ENCODE peak calls at places on chromosomes 12 and 14, in five cellular contexts. W is K562, I is WTC11, A is foreskin fibroblast, E is AG10803. M is an unnamed sample.

GRCh38 chr14:35821546-35822411 is 4.4 kb upstream of the BRMS1L start:
- DNase-seq in W (peak), I (no peak), A (no peak), E (peak), M (no peak)

GRCh38 chr12:14892726-14893442 is 7.2 kb upstream of the MGP start:
- DNase-seq in W (no peak), I (no peak), A (peak), E (no peak), M (peak)

GRCh38 chr14:50607181-50607580 is 47.2 kb downstream of the ATL1 start:
- DNase-seq in W (no peak), I (no peak), A (peak), E (peak), M (no peak)

GRCh38 chr12:4214912-4215861 is 58.4 kb upstream of the CCND2 start:
- DNase-seq in W (peak), I (no peak), A (no peak), E (no peak), M (no peak)

GRCh38 chr14:75445958-75446357 is 18.1 kb downstream of the JDP2 start:
- DNase-seq in W (no peak), I (no peak), A (no peak), E (no peak), M (no peak)

GRCh38 chr14:62162998-62163589 is 400.9 kb downstream of the SNAPC1 start:
- DNase-seq in W (peak), I (peak), A (peak), E (peak), M (no peak)

GRCh38 chr12:94725375-94726168 is 75.2 kb upstream of the TMCC3 start:
- DNase-seq in W (peak), I (peak), A (peak), E (peak), M (no peak)

GRCh38 chr12:79424109-79424721 is 266.5 kb downstream of the PAWR start:
- DNase-seq in W (no peak), I (no peak), A (peak), E (peak), M (no peak)

GRCh38 chr14:97331058-97331457 is 533.9 kb downstream of the VRK1 start:
- DNase-seq in W (no peak), I (no peak), A (no peak), E (no peak), M (no peak)

GRCh38 chr14:61642246-61642982 is 52.9 kb upstream of the HIF1A start:
- DNase-seq in W (no peak), I (no peak), A (peak), E (peak), M (no peak)

GRCh38 chr12:58639323-58639934 is 280.9 kb downstream of the LRIG3 start:
- DNase-seq in W (no peak), I (no peak), A (peak), E (no peak), M (no peak)

GRCh38 chr12:78229491-78230209 is 399.0 kb downstream of the NAV3 start:
- DNase-seq in W (peak), I (peak), A (peak), E (peak), M (no peak)

GRCh38 chr12:131911851-131912525 is 17.1 kb upstream of the PUS1 start:
- DNase-seq in W (no peak), I (no peak), A (no peak), E (no peak), M (no peak)

GRCh38 chr12:116202940-116203339 is 74.6 kb downstream of the MED13L start:
- DNase-seq in W (no peak), I (no peak), A (peak), E (peak), M (no peak)

GRCh38 chr12:11500861-11501230 is 105.5 kb upstream of the PRB2 start:
- DNase-seq in W (no peak), I (no peak), A (no peak), E (no peak), M (no peak)

GRCh38 chr12:15629108-15629507 is 160.1 kb downstream of the EPS8 start:
- DNase-seq in W (no peak), I (no peak), A (peak), E (peak), M (peak)

GRCh38 chr14:95308073-95308472 is 11.6 kb downstream of the CLMN start:
- DNase-seq in W (no peak), I (no peak), A (no peak), E (no peak), M (no peak)

GRCh38 chr12:76337583-76337982 is 10.6 kb downstream of the BBS10 start:
- DNase-seq in W (no peak), I (no peak), A (peak), E (peak), M (no peak)

GRCh38 chr12:21502872-21503271 is 1.3 kb downstream of the GOLT1B start:
- DNase-seq in W (no peak), I (no peak), A (no peak), E (no peak), M (no peak)

GRCh38 chr12:69120331-69120730 is 119.0 kb upstream of the CPSF6 start:
- DNase-seq in W (no peak), I (no peak), A (no peak), E (no peak), M (no peak)

GRCh38 chr12:105459760-105460325 is 129.4 kb downstream of the C12orf75 start:
- DNase-seq in W (no peak), I (no peak), A (no peak), E (no peak), M (no peak)

GRCh38 chr14:70808023-70808401 is 1.3 kb downstream of the MAP3K9 start:
- DNase-seq in W (no peak), I (peak), A (no peak), E (no peak), M (no peak)

GRCh38 chr12:63766498-63766897 is 13.2 kb upstream of the RXYLT1 start:
- DNase-seq in W (no peak), I (no peak), A (no peak), E (no peak), M (no peak)

GRCh38 chr14:76894308-76894707 is 68.1 kb downstream of the LRRC74A start:
- DNase-seq in W (peak), I (no peak), A (no peak), E (no peak), M (no peak)

GRCh38 chr12:68769941-68770340 is 24.0 kb downstream of the SLC35E3 start:
- DNase-seq in W (no peak), I (no peak), A (no peak), E (no peak), M (no peak)

GRCh38 chr12:87238466-87238865 is 790.7 kb downstream of the C12orf50 start:
- DNase-seq in W (no peak), I (no peak), A (no peak), E (no peak), M (no peak)

GRCh38 chr12:13941258-13942249 is 39.8 kb downstream of the GRIN2B start:
- DNase-seq in W (peak), I (peak), A (peak), E (peak), M (no peak)

GRCh38 chr12:122137681-122138080 is 36.3 kb downstream of the IL31 start:
- DNase-seq in W (peak), I (peak), A (no peak), E (no peak), M (no peak)

GRCh38 chr12:28606967-28607557 is 416.8 kb downstream of the CCDC91 start:
- DNase-seq in W (no peak), I (no peak), A (no peak), E (no peak), M (no peak)

GRCh38 chr12:88227263-88227662 is 85.2 kb downstream of the TMTC3 start:
- DNase-seq in W (no peak), I (no peak), A (no peak), E (no peak), M (no peak)

GRCh38 chr14:73729556-73730265 is 15.5 kb upstream of the PNMA1 start:
- DNase-seq in W (no peak), I (no peak), A (no peak), E (no peak), M (no peak)

GRCh38 chr14:36553650-36554260 is 28.7 kb downstream of the NKX2-8 start:
- DNase-seq in W (peak), I (no peak), A (peak), E (peak), M (no peak)

GRCh38 chr12:27018071-27018470 is 3.9 kb upstream of the TM7SF3 start:
- DNase-seq in W (no peak), I (no peak), A (no peak), E (no peak), M (no peak)

GRCh38 chr12:27013606-27014084 is 539 bp downstream of the TM7SF3 start:
- DNase-seq in W (peak), I (no peak), A (peak), E (peak), M (no peak)

GRCh38 chr12:27014085-27014858 is at the start of gene TM7SF3:
- DNase-seq in W (peak), I (peak), A (peak), E (peak), M (peak)

GRCh38 chr12:27014859-27015729 is 910 bp upstream of the TM7SF3 start:
- DNase-seq in W (no peak), I (no peak), A (no peak), E (no peak), M (no peak)

DNA sequence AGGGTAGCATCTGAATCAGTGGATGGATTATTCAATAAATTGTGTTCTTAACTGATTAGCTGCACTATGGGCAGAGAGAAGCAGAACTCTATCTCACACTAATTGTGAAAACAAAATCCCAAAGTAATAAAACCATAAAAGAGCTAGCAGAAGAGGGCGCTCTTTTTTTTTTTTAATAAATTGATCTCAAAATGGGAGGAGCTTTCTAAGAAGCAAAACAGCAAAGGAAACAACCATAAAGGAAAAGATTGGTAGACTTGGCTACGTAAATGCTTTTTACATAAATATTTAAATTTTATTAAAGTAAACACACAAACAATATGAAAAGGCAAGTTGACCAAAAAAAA is 1.5 kb upstream of the TM7SF3 start:
- DNase-seq in W (peak), I (no peak), A (peak), E (peak), M (no peak)
- TF ChIP-seq CTCF in W (no peak), I (no peak), A (peak), E (peak), M (no peak)

DNA sequence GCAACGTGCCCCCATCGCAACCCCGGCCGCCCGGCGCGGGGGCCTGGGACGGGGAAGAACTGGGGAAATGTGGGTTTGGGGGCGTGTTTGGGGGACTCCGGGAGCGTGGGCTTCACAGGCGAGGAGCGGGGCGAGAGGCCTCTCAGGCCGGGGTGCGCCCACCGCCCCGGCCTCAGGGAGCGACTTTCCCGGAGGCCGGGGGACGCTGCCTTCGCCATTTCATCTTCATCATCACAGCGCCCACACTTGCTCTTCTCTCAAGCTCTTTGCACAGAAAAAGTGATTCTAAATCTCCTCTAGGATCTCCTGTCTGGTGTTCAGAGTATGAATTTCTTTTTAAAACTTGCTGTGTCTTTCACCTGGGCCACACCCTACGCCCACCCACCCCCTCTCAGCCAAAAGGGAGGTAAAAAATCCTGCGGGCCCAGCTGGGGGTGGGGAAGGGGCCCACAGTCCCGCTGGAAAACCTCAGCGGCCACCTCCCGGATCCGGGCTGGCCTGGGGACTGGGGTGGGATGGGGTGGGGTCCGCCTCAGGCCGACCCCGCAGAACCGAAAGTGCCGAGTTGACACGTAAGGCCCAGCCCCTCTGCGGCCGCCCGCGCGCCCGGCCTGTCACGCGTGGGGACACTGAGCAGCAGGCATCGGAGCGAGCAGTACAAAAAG is 7.4 kb downstream of the CDKN1B start:
- DNase-seq in W (peak), I (no peak), A (no peak), E (no peak), M (no peak)
- TF ChIP-seq CTCF in W (no peak), I (no peak), A (no peak), E (no peak), M (no peak)

DNA sequence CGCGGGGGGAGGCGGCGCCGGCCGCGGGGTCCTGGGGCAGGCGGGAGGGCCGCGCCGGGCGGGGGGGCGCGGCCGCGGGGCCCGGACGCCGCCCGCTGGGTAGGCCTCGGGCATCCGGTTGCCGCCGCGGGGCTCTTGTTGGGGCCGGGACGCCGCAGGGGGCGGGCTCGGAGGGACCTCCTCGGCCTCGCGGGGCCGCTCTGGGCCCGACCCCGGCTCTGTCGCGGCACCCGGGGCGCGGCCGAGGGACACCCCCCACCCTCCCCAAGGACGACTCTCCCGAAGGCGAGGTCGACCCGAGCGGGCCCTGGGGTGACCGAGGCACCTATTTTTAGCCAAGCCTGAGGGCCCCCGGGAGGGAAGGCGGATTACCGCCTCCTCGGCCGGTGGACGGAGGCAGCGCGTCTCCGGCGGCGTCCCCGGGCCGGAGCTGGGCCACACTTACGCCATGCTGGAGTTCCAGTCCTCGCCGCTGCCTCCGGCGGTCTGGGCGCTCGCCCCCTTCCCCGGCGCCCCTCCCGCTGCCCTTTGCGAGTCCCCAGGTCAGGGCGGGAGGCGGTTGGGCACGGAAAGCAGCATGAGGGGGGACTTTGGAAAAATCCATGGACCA is 499 bp downstream of the KTN1 start:
- DNase-seq in W (peak), I (peak), A (no peak), E (peak), M (no peak)
- TF ChIP-seq CTCF in W (no peak), I (no peak), A (no peak), E (no peak), M (peak)

DNA sequence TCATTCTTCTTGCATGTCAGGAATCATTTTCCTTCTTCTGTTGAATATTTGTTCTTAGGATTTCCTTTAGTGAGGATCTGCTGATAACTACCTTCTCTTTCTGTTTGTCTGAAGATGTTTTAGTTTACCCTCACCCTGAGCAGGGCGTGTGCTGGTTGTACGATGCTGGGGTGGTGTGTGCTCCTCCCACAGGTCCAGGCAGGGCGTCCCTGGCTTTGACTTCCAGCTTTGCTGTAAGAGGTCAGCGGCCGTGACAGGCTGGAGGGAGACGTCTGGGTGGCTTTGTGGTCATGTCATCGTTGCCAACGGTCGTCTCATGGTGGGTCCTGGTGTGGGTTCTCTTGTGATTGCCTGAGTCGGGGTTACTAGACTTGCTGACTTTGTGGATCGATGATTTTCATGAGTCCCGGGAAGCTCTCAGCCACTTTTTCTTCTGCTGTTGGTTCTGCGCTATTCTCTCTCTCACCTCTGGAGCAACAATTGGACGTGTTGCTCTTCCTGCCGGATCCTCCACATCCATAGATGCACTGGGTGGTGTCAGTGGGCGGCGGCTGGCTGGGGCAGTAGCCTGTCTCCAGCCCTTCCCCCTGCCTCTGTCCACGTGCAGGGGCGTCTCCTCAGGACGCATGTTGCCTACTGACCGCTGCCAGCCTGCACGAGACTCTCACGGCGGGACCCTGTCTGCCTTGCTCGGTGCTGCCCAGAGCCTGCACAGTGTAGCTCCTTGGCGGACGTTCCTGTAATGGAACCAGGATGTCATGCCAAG is 8.4 kb downstream of the PACS2 start:
- DNase-seq in W (no peak), I (no peak), A (no peak), E (no peak), M (no peak)
- TF ChIP-seq CTCF in W (no peak), I (no peak), A (no peak), E (no peak), M (no peak)

GRCh38 chr14:59126714-59127436 is 61.6 kb upstream of the DAAM1 start:
- DNase-seq in W (peak), I (no peak), A (peak), E (peak), M (no peak)

GRCh38 chr14:59120931-59121330 is 67.5 kb upstream of the DAAM1 start:
- DNase-seq in W (no peak), I (no peak), A (no peak), E (no peak), M (no peak)

GRCh38 chr14:59125156-59125555 is 63.3 kb upstream of the DAAM1 start:
- DNase-seq in W (no peak), I (no peak), A (no peak), E (no peak), M (no peak)

GRCh38 chr14:59123526-59123925 is 64.9 kb upstream of the DAAM1 start:
- DNase-seq in W (no peak), I (no peak), A (no peak), E (peak), M (no peak)

GRCh38 chr14:59123975-59124374 is 64.5 kb upstream of the DAAM1 start:
- DNase-seq in W (no peak), I (no peak), A (no peak), E (peak), M (no peak)
- TF ChIP-seq CTCF in W (no peak), I (no peak), A (peak), E (peak), M (no peak)

GRCh38 chr14:91361236-91361811 is 56.3 kb downstream of the CCDC88C start:
- DNase-seq in W (no peak), I (no peak), A (no peak), E (peak), M (no peak)

GRCh38 chr14:91366749-91367148 is 50.9 kb downstream of the CCDC88C start:
- DNase-seq in W (no peak), I (no peak), A (no peak), E (no peak), M (no peak)

GRCh38 chr14:91365552-91365951 is 52.1 kb downstream of the CCDC88C start:
- DNase-seq in W (no peak), I (no peak), A (no peak), E (no peak), M (no peak)

GRCh38 chr14:91364524-91365270 is 52.9 kb downstream of the CCDC88C start:
- DNase-seq in W (no peak), I (no peak), A (no peak), E (no peak), M (no peak)

DNA sequence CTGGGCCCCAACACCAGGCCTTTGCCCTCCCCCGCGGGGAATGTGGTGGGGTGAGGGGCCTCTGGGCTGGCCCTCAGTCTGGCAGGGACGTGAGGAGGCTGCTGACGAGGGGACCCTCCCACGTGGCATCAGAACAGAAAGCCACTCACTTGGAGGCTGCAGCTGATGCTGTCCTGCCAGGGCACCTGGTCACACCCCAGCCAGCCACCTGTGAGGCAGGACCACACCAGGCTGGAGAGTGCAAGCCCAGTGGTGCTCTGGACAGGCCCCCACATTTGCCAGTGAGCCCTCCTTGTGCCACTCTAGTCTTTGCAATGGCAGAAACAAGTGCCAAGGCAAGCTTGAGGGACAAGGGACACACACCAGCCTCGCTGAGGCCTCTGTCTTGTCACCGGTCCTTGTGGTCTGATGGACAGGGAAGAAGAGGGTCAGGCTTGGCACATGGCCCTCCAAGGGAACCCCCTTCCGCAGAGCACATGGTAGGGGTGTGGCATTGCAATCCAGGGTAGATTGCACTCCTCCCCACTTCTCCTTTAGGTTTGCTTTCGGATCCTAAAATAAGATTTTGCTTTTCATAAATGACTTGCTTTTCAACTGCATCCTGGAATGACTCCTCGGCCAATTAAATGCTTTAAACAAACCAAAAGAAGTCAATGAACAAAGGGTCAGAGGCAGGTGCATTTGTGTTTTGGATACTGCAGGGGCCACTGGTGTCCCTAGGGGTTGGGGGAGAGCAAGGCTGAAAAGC is 53.7 kb downstream of the CCDC88C start:
- DNase-seq in W (no peak), I (no peak), A (no peak), E (no peak), M (no peak)
- TF ChIP-seq CTCF in W (no peak), I (no peak), A (no peak), E (no peak), M (no peak)

GRCh38 chr14:100729982-100730381 is 3.3 kb downstream of the DLK1 start:
- DNase-seq in W (no peak), I (no peak), A (no peak), E (no peak), M (no peak)

GRCh38 chr14:100728962-100729361 is 2.3 kb downstream of the DLK1 start:
- DNase-seq in W (no peak), I (no peak), A (no peak), E (no peak), M (no peak)

GRCh38 chr14:100731011-100731670 is 4.4 kb downstream of the DLK1 start:
- DNase-seq in W (no peak), I (no peak), A (no peak), E (no peak), M (no peak)

GRCh38 chr14:100731846-100732765 is 5.4 kb downstream of the DLK1 start:
- DNase-seq in W (no peak), I (no peak), A (no peak), E (no peak), M (no peak)

GRCh38 chr14:100730530-100730929 is 3.8 kb downstream of the DLK1 start:
- DNase-seq in W (no peak), I (no peak), A (no peak), E (no peak), M (no peak)
- TF ChIP-seq CTCF in W (no peak), I (no peak), A (no peak), E (no peak), M (no peak)

M was measured in thoracic aorta.